ENCODE peak calls at places on chromosomes 5 and 9, in four cellular contexts. C is A549, Q is GM12878, V is K562. O is an unnamed sample.

GRCh38 chr5:158758666-158759065 is 341.1 kb downstream of the EBF1 start:
- DNase-seq in C (peak; percentile 3), Q (no peak), V (no peak), O (no peak)

GRCh38 chr5:173858025-173858674 is 30.0 kb upstream of the CPEB4 start:
- DNase-seq in C (no peak), Q (no peak), V (no peak), O (no peak)

GRCh38 chr5:54807421-54807820 is 178.0 kb downstream of the ESM1 start:
- DNase-seq in C (peak; percentile 33), Q (no peak), V (no peak), O (no peak)

GRCh38 chr5:168612996-168613395 is 33.8 kb upstream of the PANK3 start:
- DNase-seq in C (no peak), Q (no peak), V (no peak), O (no peak)

GRCh38 chr9:92654481-92655301 is 15.2 kb downstream of the IPPK start:
- DNase-seq in C (no peak), Q (no peak), V (no peak), O (no peak)

GRCh38 chr5:66894480-66895240 is 298.5 kb downstream of the MAST4 start:
- DNase-seq in C (no peak), Q (no peak), V (no peak), O (no peak)

GRCh38 chr5:168072665-168073064 is 218.8 kb upstream of the WWC1 start:
- DNase-seq in C (no peak), Q (no peak), V (no peak), O (no peak)

GRCh38 chr5:156051972-156052371 is 275.0 kb upstream of the SGCD start:
- DNase-seq in C (peak; percentile 27), Q (no peak), V (no peak), O (no peak)

GRCh38 chr5:170104710-170105109 is 987 bp upstream of the FOXI1 start:
- DNase-seq in C (no peak), Q (no peak), V (no peak), O (no peak)

GRCh38 chr5:120852222-120852860 is 388.2 kb downstream of the PRR16 start:
- DNase-seq in C (no peak), Q (no peak), V (no peak), O (no peak)

GRCh38 chr5:57221049-57221568 is 47.2 kb downstream of the GPBP1 start:
- DNase-seq in C (peak; percentile 63), Q (peak; percentile 42), V (peak; percentile 69), O (peak; percentile 69)

GRCh38 chr5:125835293-125836172 is 587.7 kb upstream of the GRAMD2B start:
- DNase-seq in C (peak; percentile 31), Q (no peak), V (no peak), O (peak; percentile 23)

GRCh38 chr5:35029333-35029732 is 18.4 kb downstream of the AGXT2 start:
- DNase-seq in C (no peak), Q (no peak), V (no peak), O (no peak)

GRCh38 chr5:159324986-159325385 is 5.3 kb downstream of the IL12B start:
- DNase-seq in C (no peak), Q (no peak), V (no peak), O (no peak)

GRCh38 chr9:20694248-20694647 is 10.2 kb downstream of the FOCAD start:
- DNase-seq in C (no peak), Q (no peak), V (no peak), O (no peak)

GRCh38 chr5:37248970-37249819 is at the start of gene CPLANE1:
- DNase-seq in C (peak; percentile 81), Q (peak; percentile 17), V (no peak), O (peak; percentile 94)

GRCh38 chr5:56012281-56012963 is 17.7 kb upstream of the IL6ST start:
- DNase-seq in C (no peak), Q (no peak), V (no peak), O (peak; percentile 37)

GRCh38 chr5:32013658-32014057 is 160.5 kb downstream of the GOLPH3 start:
- DNase-seq in C (no peak), Q (no peak), V (no peak), O (peak; percentile 19)

GRCh38 chr9:29514336-29514735 is 1941.1 kb upstream of the C9orf72 start:
- DNase-seq in C (peak; percentile 1), Q (no peak), V (no peak), O (peak; percentile 7)

GRCh38 chr9:124284940-124285441 is 27.2 kb downstream of the NEK6 start:
- DNase-seq in C (no peak), Q (no peak), V (no peak), O (no peak)

GRCh38 chr9:133509179-133510083 is 15.3 kb downstream of the MYMK start:
- DNase-seq in C (no peak), Q (no peak), V (no peak), O (no peak)

GRCh38 chr5:40622463-40623252 is 57.1 kb upstream of the PTGER4 start:
- DNase-seq in C (no peak), Q (no peak), V (no peak), O (no peak)

GRCh38 chr5:14476791-14477435 is 104.7 kb upstream of the OTULINL start:
- DNase-seq in C (no peak), Q (no peak), V (no peak), O (no peak)

GRCh38 chr9:69206047-69206446 is 32.0 kb downstream of the TJP2 start:
- DNase-seq in C (no peak), Q (no peak), V (no peak), O (no peak)

GRCh38 chr5:99037668-99038067 is 108.9 kb upstream of the CHD1 start:
- DNase-seq in C (no peak), Q (no peak), V (peak; percentile 40), O (peak; percentile 25)

GRCh38 chr5:139678283-139678613 is 30.1 kb downstream of the CXXC5 start:
- DNase-seq in C (no peak), Q (no peak), V (no peak), O (no peak)

GRCh38 chr9:105243015-105243686 is 1.3 kb upstream of the SLC44A1 start:
- DNase-seq in C (no peak), Q (no peak), V (peak; percentile 19), O (peak; percentile 22)

GRCh38 chr5:133203317-133204305 is 151.8 kb downstream of the HSPA4 start:
- DNase-seq in C (no peak), Q (no peak), V (no peak), O (no peak)

GRCh38 chr5:115459844-115460243 is 84.7 kb downstream of the FEM1C start:
- DNase-seq in C (no peak), Q (no peak), V (no peak), O (no peak)

GRCh38 chr9:131668439-131669233 is 71.2 kb downstream of the RAPGEF1 start:
- DNase-seq in C (no peak), Q (peak; percentile 62), V (peak; percentile 48), O (peak; percentile 62)

GRCh38 chr5:108259306-108259705 is 122.6 kb downstream of the FBXL17 start:
- DNase-seq in C (no peak), Q (no peak), V (peak; percentile 64), O (no peak)

GRCh38 chr5:93611510-93611899 is 28.5 kb downstream of the NR2F1 start:
- DNase-seq in C (no peak), Q (no peak), V (no peak), O (no peak)

GRCh38 chr5:134769206-134769605 is 10.6 kb downstream of the DDX46 start:
- DNase-seq in C (peak; percentile 13), Q (no peak), V (no peak), O (peak; percentile 18)

GRCh38 chr9:83935276-83935890 is 14.2 kb upstream of the KIF27 start:
- DNase-seq in C (no peak), Q (no peak), V (no peak), O (no peak)

GRCh38 chr9:121634800-121635261 is 16.6 kb upstream of the DAB2IP start:
- DNase-seq in C (peak; percentile 46), Q (no peak), V (peak; percentile 55), O (peak; percentile 61)

GRCh38 chr9:120522558-120522957 is 57.4 kb downstream of the CDK5RAP2 start:
- DNase-seq in C (no peak), Q (no peak), V (no peak), O (no peak)

GRCh38 chr9:94110821-94111252 is 26.6 kb downstream of the PTPDC1 start:
- DNase-seq in C (no peak), Q (no peak), V (peak; percentile 78), O (no peak)

GRCh38 chr9:112751059-112751795 is 667 bp downstream of the SNX30 start:
- DNase-seq in C (peak; percentile 46), Q (no peak), V (peak; percentile 68), O (peak; percentile 85)
- TF ChIP-seq MYC in C (no peak), Q (no peak), V (no peak), O (no peak)

DNA sequence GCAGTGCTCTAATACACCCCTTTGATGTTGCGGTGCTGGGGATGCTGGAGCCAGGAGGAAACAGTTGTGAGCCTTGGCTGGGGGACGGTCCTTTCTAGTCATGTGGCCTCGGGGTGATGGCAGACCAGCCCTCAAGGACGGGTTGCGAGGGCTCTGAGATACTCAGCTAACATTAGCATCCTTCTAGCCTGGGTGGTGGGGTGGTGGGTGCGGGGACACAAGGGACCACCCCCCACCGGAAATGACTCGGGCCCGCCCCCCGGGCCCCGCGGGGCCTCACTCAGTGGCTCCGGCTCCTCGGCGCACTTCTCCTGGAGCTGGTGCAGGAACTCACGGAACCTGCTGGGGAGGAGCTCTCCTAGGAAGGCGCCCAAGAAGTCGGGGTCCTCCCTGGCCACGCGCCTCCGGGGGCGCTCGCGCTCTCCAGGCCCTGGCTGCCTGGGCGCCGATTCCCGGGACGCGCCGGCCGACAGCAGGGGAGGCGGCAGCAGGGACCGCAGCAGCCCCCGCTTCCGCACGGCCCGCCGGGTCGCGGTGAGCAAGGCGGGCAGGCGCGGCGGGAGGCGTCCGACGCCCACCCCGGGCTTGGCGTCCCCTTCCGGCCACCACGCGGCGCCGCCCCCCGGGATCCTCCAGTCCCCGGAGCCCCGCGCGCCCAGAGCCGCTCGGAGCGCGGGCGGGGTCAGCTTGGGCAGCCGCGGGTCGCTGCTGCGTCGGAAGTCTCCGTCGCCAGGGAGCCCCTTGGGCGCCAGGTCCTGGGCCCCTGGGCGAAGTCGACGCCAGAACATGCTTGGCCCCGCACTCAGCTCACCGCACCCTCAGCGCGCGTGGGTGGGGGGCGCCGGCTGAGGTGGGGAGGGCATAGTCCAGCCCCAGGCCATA is 873 bp downstream of the C9orf50 start:
- DNase-seq in C (peak; percentile 49), Q (no peak), V (peak; percentile 74), O (peak; percentile 74)
- TF ChIP-seq CTCF in C (peak; percentile 45), Q (no peak), V (peak; percentile 45), O (peak; percentile 26)

GRCh38 chr9:89773170-89773569 is 168.4 kb downstream of the GADD45G start:
- DNase-seq in C (no peak), Q (no peak), V (no peak), O (no peak)

GRCh38 chr9:89768650-89769071 is 163.8 kb downstream of the GADD45G start:
- DNase-seq in C (no peak), Q (no peak), V (no peak), O (no peak)

GRCh38 chr9:89771205-89771604 is 166.4 kb downstream of the GADD45G start:
- DNase-seq in C (no peak), Q (no peak), V (no peak), O (no peak)

GRCh38 chr9:89768051-89768450 is 163.2 kb downstream of the GADD45G start:
- DNase-seq in C (no peak), Q (no peak), V (no peak), O (no peak)

GRCh38 chr9:89770779-89771178 is 166.0 kb downstream of the GADD45G start:
- DNase-seq in C (no peak), Q (no peak), V (no peak), O (no peak)
- TF ChIP-seq MYC in C (no peak), Q (no peak), V (no peak), O (no peak)

DNA sequence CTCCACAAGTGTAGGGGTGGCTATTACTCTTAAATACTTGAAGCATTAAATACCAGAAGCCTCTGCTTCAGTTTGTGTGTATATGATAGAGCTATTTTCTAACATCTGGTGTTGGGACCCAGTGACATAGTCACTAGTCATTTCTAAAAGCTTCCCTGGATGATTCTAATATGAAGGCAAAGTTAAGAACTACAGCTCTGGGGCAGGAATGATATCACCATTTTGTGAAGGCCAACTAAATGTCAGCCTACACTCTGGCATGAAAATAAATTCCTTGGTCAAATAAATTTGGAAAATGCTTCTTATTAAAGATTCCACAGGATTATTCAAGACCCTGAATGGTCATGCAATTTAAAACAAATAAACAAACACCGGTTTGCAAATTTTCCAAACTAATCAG is 197.7 kb downstream of the PLK2 start:
- DNase-seq in C (no peak), Q (no peak), V (no peak), O (no peak)
- TF ChIP-seq CTCF in C (no peak), Q (no peak), V (no peak), O (no peak)